ENCODE peak calls at places on chromosome 11, in six cellular contexts. C is progenitor cell of endocrine pancreas, E is ovary, S is type B pancreatic cell, K is HepG2, O is endothelial cell. J is an unnamed sample.

GRCh38 chr11:42237701-42238235 is 778.3 kb upstream of the LRRC4C start:
- DNase-seq in C (no peak), E (no peak), S (no peak), K (no peak), O (no peak), J (no peak)

GRCh38 chr11:4066960-4067359 is 27.6 kb upstream of the RRM1 start:
- DNase-seq in C (no peak), E (no peak), S (no peak), K (no peak), O (no peak), J (no peak)

GRCh38 chr11:16966633-16967346 is 47.4 kb downstream of the PLEKHA7 start:
- DNase-seq in C (no peak), E (no peak), S (no peak), K (no peak), O (no peak), J (no peak)

GRCh38 chr11:19071255-19071654 is 10.7 kb upstream of the MRGPRX2 start:
- DNase-seq in C (peak), E (peak), S (no peak), K (peak), O (peak), J (no peak)

GRCh38 chr11:1279674-1280055 is 29.8 kb downstream of the TOLLIP start:
- DNase-seq in C (no peak), E (no peak), S (no peak), K (no peak), O (no peak), J (no peak)

GRCh38 chr11:40294343-40294723 is 1165.1 kb downstream of the LRRC4C start:
- DNase-seq in C (no peak), E (no peak), S (no peak), K (no peak), O (no peak), J (no peak)

GRCh38 chr11:44097821-44098220 is 2.3 kb downstream of the EXT2 start:
- DNase-seq in C (no peak), E (no peak), S (no peak), K (no peak), O (no peak), J (no peak)

GRCh38 chr11:57798905-57799559 is 37.4 kb downstream of the CTNND1 start:
- DNase-seq in C (no peak), E (no peak), S (no peak), K (peak), O (no peak), J (no peak)

GRCh38 chr11:124746621-124747243 is 5.3 kb downstream of the VSIG2 start:
- DNase-seq in C (peak), E (no peak), S (no peak), K (peak), O (peak), J (no peak)

GRCh38 chr11:57303280-57303989 is 21.3 kb downstream of the TNKS1BP1 start:
- DNase-seq in C (no peak), E (no peak), S (no peak), K (no peak), O (no peak), J (no peak)

GRCh38 chr11:88815505-88815904 is 250.3 kb downstream of the GRM5 start:
- DNase-seq in C (no peak), E (no peak), S (no peak), K (no peak), O (no peak), J (no peak)

GRCh38 chr11:99548264-99548663 is 527.5 kb downstream of the CNTN5 start:
- DNase-seq in C (no peak), E (no peak), S (no peak), K (no peak), O (no peak), J (no peak)

GRCh38 chr11:114466742-114467141 is 27.5 kb downstream of the REXO2 start:
- DNase-seq in C (no peak), E (no peak), S (no peak), K (no peak), O (no peak), J (no peak)

GRCh38 chr11:43788394-43788793 is 92.2 kb upstream of the ALKBH3 start:
- DNase-seq in C (no peak), E (no peak), S (no peak), K (no peak), O (no peak), J (no peak)

GRCh38 chr11:15897211-15897960 is 459.0 kb downstream of the SOX6 start:
- DNase-seq in C (no peak), E (no peak), S (no peak), K (no peak), O (no peak), J (no peak)

GRCh38 chr11:22800482-22800881 is 29.1 kb downstream of the SVIP start:
- DNase-seq in C (no peak), E (no peak), S (no peak), K (no peak), O (no peak), J (no peak)

GRCh38 chr11:120337133-120337895 is 1.1 kb downstream of the ARHGEF12 start:
- DNase-seq in C (peak), E (peak), S (no peak), K (peak), O (peak), J (no peak)

GRCh38 chr11:79670846-79671245 is 230.0 kb upstream of the TENM4 start:
- DNase-seq in C (no peak), E (no peak), S (no peak), K (no peak), O (no peak), J (no peak)

GRCh38 chr11:134034496-134035381 is 34.1 kb upstream of the JAM3 start:
- DNase-seq in C (no peak), E (peak), S (no peak), K (no peak), O (no peak), J (no peak)

GRCh38 chr11:12284321-12285050 is 92.9 kb upstream of the PARVA start:
- DNase-seq in C (no peak), E (no peak), S (peak), K (no peak), O (peak), J (peak)

GRCh38 chr11:117942255-117942654 is 13.1 kb upstream of the TMPRSS13 start:
- DNase-seq in C (no peak), E (no peak), S (no peak), K (no peak), O (no peak), J (no peak)

GRCh38 chr11:117946196-117946841 is 17.1 kb upstream of the TMPRSS13 start:
- DNase-seq in C (no peak), E (no peak), S (no peak), K (no peak), O (no peak), J (peak)

GRCh38 chr11:117946842-117947526 is 17.8 kb upstream of the TMPRSS13 start:
- DNase-seq in C (peak), E (peak), S (peak), K (peak), O (peak), J (peak)

GRCh38 chr11:117944554-117944953 is 15.4 kb upstream of the TMPRSS13 start:
- DNase-seq in C (no peak), E (no peak), S (no peak), K (no peak), O (no peak), J (peak)

DNA sequence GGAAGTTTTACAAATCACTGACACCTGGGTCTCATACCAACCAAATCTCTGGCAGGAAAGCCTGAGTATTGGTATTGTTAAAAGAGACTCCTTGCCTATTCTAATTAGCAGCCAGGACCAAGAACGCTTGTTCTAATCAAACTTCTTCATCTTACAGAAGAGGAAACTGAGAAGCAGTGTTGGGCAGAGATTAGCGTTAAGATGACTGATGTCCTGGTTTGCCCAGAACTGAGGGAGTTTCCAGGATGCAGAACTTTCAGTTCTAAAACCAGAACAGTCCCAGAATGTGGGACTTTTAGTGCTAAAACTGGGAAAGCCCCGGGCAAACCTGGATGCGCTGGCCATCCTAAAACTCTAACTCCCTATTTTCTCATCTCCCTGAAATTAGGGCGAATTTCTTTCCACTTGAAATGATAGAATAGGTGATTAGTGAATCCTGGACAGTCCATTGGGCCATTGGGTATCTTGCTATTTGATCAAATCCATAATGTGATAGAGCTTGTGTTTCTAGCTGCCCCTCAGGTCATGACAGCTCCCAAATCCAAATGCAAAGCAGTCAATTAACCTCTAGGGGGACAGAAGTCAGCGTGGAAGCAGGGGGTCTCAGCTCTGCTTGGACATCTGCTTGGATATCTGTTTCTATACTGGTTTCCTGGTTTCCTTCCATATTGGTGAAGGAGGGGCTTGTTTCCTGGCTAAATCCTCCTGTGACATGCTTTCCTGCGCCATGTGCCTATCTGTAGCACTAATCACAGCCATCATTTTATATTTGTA is 16.0 kb upstream of the TMPRSS13 start:
- DNase-seq in C (no peak), E (no peak), S (no peak), K (no peak), O (no peak), J (no peak)
- TF ChIP-seq CTCF in C (peak), E (no peak), S (peak), K (no peak), O (peak), J (no peak)

GRCh38 chr11:128872094-128872493 is 5.0 kb upstream of the KCNJ1 start:
- DNase-seq in C (no peak), E (no peak), S (no peak), K (no peak), O (no peak), J (no peak)

GRCh38 chr11:128874406-128874805 is 7.3 kb upstream of the KCNJ1 start:
- DNase-seq in C (no peak), E (no peak), S (no peak), K (no peak), O (no peak), J (no peak)

GRCh38 chr11:128868851-128869671 is 2.0 kb upstream of the KCNJ1 start:
- DNase-seq in C (no peak), E (no peak), S (no peak), K (no peak), O (no peak), J (no peak)

GRCh38 chr11:128871165-128871564 is 4.1 kb upstream of the KCNJ1 start:
- DNase-seq in C (no peak), E (no peak), S (no peak), K (no peak), O (no peak), J (no peak)

GRCh38 chr11:128872594-128872993 is 5.5 kb upstream of the KCNJ1 start:
- DNase-seq in C (no peak), E (no peak), S (no peak), K (no peak), O (no peak), J (no peak)
- TF ChIP-seq CTCF in C (no peak), E (no peak), S (no peak), K (no peak), O (no peak), J (no peak)

DNA sequence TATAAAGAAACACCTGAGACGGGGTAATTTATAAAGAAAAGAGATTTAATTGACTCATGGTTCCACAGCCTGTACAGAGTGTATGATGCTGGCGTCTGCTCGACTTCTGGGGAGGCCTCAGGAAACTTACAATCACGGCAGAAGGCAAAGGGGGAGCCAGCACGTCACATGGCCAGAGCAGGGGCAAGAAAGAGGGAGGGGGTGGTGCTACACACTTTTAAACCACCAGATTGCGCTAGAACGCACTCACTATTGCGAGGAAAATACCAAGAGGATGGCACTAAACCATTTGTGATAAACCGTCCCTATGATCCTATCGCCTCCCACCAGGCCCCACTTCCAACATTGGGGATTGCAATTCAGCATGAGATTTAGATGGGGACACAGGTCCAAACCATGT is 79.7 kb upstream of the CARD18 start:
- DNase-seq in C (no peak), E (no peak), S (no peak), K (no peak), O (no peak), J (no peak)
- TF ChIP-seq CTCF in C (no peak), E (no peak), S (no peak), K (no peak), O (no peak), J (no peak)

GRCh38 chr11:111515591-111515990 is 1.0 kb downstream of the HOATZ start:
- DNase-seq in C (no peak), E (no peak), S (no peak), K (no peak), O (no peak), J (no peak)

GRCh38 chr11:111514216-111515031 is at the start of gene HOATZ:
- DNase-seq in C (peak), E (no peak), S (peak), K (no peak), O (peak), J (no peak)

GRCh38 chr11:111513240-111513605 is 1.0 kb upstream of the BTG4 start:
- DNase-seq in C (no peak), E (no peak), S (no peak), K (no peak), O (no peak), J (no peak)

GRCh38 chr11:111510311-111510710 is 1.9 kb downstream of the BTG4 start:
- DNase-seq in C (no peak), E (no peak), S (no peak), K (no peak), O (no peak), J (no peak)

GRCh38 chr11:111512296-111513239 is at the start of gene BTG4:
- DNase-seq in C (peak), E (peak), S (no peak), K (no peak), O (peak), J (no peak)
- TF ChIP-seq CTCF in C (no peak), E (no peak), S (peak), K (no peak), O (no peak), J (peak)

GRCh38 chr11:108322666-108323065 is 99.8 kb downstream of the ATM start:
- DNase-seq in C (no peak), E (no peak), S (no peak), K (no peak), O (no peak), J (no peak)
- TF ChIP-seq CTCF in C (no peak), E (no peak), S (no peak), K (no peak), O (no peak), J (no peak)

GRCh38 chr11:29336727-29337212 is 680.1 kb downstream of the KCNA4 start:
- DNase-seq in C (no peak), E (no peak), S (no peak), K (no peak), O (no peak), J (no peak)

GRCh38 chr11:29334781-29335140 is 682.1 kb downstream of the KCNA4 start:
- DNase-seq in C (no peak), E (no peak), S (no peak), K (no peak), O (no peak), J (no peak)

GRCh38 chr11:29328961-29329441 is 687.8 kb downstream of the KCNA4 start:
- DNase-seq in C (no peak), E (no peak), S (no peak), K (peak), O (peak), J (no peak)

GRCh38 chr11:29333993-29334780 is 682.6 kb downstream of the KCNA4 start:
- DNase-seq in C (no peak), E (no peak), S (no peak), K (peak), O (no peak), J (no peak)
- TF ChIP-seq CTCF in C (peak), E (no peak), S (peak), K (peak), O (no peak), J (peak)

DNA sequence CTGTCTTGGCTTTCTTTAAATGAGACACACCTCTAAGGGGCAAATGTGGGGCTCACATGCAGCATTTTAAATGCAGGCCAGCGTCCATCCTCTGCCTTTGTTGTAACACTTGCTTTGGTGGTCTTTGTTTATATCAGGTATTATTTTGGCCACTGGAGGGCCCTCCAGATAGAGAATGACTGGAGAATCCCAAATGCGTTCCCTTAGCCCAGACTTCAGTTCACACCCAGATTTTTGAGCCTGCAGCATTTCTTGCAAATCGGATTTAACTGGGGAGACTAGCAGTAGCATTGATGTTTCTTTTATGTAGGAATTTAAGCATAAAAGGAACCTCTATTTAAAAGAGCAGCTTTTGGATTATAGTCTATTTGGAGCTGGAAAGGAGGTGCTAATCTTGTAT is 200.2 kb upstream of the SORL1-AS1 start:
- DNase-seq in C (no peak), E (no peak), S (no peak), K (no peak), O (peak), J (no peak)
- TF ChIP-seq CTCF in C (peak), E (peak), S (peak), K (peak), O (peak), J (peak)

DNA sequence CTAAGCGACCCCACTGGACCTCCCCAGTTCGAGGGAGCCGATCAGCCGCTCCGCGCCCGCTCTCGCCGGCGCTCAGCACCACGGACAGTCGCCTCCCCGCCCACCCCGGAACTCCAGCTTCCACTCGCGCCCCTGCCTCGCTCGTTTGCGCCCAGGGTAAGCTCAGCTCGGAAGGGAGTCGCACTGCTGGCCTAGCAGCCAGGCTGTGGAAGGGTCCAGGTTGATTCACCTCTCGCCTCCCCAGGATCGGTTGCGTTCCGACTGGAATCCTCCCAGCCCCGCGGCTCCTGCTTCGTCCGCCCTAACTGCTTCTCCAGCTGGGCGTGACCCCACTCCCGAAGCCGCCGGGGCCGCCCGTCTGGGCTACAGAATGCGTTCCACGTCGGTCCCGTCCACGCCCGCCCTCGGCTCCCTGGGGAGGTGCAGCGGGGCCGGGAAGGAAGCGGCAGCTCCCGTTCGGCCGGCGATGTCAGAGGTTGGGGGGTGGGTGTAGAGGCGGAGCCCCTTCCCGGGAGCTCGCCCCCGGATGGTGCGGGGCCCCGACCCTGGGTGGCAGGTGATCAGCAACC is 343 bp downstream of the SCN3B start:
- DNase-seq in C (peak), E (peak), S (no peak), K (no peak), O (peak), J (no peak)
- TF ChIP-seq CTCF in C (peak), E (no peak), S (no peak), K (no peak), O (no peak), J (no peak)